ENCODE peak calls at places on chromosomes 12 and 14, in seven cellular contexts. C, S, L, N, H, I and J are unnamed samples.

GRCh38 chr14:71137536-71138235 is 230.4 kb downstream of the PCNX1 start:
- DNase-seq in N (no peak), L (no peak), I (no peak), H (peak; percentile 17), S (no peak), C (peak; percentile 2), J (no peak)

GRCh38 chr14:71705460-71705859 is 226.8 kb upstream of the RGS6 start:
- DNase-seq in N (no peak), S (no peak), I (no peak), H (no peak), C (no peak), L (peak; percentile 78), J (no peak)

GRCh38 chr14:103512701-103513611 is 9.7 kb downstream of the CKB start:
- DNase-seq in L (peak; percentile 80), S (no peak), H (no peak), C (no peak), N (no peak), I (no peak), J (no peak)

GRCh38 chr12:56119361-56119796 is 1.3 kb downstream of the ZC3H10 start:
- DNase-seq in L (peak; percentile 94), H (peak; percentile 69), I (peak; percentile 98), S (peak; percentile 95), N (peak; percentile 97), C (peak; percentile 90), J (peak; percentile 72)

GRCh38 chr12:89236748-89237428 is 115.4 kb downstream of the DUSP6 start:
- DNase-seq in S (peak; percentile 82), H (no peak), I (no peak), N (peak; percentile 64), C (no peak), L (peak; percentile 82), J (no peak)

GRCh38 chr12:44021471-44021971 is 185.6 kb downstream of the TMEM117 start:
- DNase-seq in I (no peak), S (no peak), H (no peak), C (no peak), N (no peak), L (no peak), J (no peak)

GRCh38 chr14:35414365-35414764 is 9.8 kb upstream of the NFKBIA start:
- DNase-seq in S (no peak), I (peak; percentile 64), L (peak; percentile 49), H (no peak), C (peak; percentile 49), N (no peak), J (no peak)

GRCh38 chr14:31387091-31387490 is 33.3 kb downstream of the HEATR5A start:
- DNase-seq in C (no peak), S (peak; percentile 65), N (no peak), L (no peak), I (no peak), H (no peak), J (no peak)

GRCh38 chr12:2336409-2336829 is 283.6 kb downstream of the CACNA1C start:
- DNase-seq in N (peak; percentile 98), C (no peak), S (peak; percentile 74), H (no peak), I (peak; percentile 31), L (peak; percentile 97), J (no peak)

GRCh38 chr12:12800406-12801180 is 12.6 kb upstream of the DDX47 start:
- DNase-seq in C (no peak), S (peak; percentile 80), I (no peak), N (no peak), L (peak; percentile 74), H (no peak), J (no peak)

GRCh38 chr12:130966443-130967030 is 12.8 kb downstream of the ADGRD1 start:
- DNase-seq in L (no peak), C (no peak), S (no peak), N (no peak), I (no peak), H (no peak), J (no peak)

GRCh38 chr12:46264057-46264456 is 4.8 kb downstream of the SLC38A1 start:
- DNase-seq in S (peak; percentile 94), H (no peak), N (peak; percentile 42), I (no peak), C (no peak), L (peak; percentile 73), J (no peak)

GRCh38 chr14:74281069-74281468 is 21.7 kb downstream of the ABCD4 start:
- DNase-seq in L (no peak), H (no peak), C (no peak), N (no peak), S (no peak), I (no peak), J (no peak)

GRCh38 chr14:91614187-91614586 is 104.1 kb upstream of the PPP4R3A start:
- DNase-seq in N (no peak), C (no peak), S (no peak), I (no peak), H (no peak), L (peak; percentile 6), J (no peak)

GRCh38 chr12:119301367-119301766 is 33.2 kb upstream of the CCDC60 start:
- DNase-seq in N (no peak), C (no peak), H (no peak), S (no peak), L (no peak), I (no peak), J (no peak)

GRCh38 chr14:85799668-85800067 is 269.7 kb downstream of the FLRT2 start:
- DNase-seq in S (no peak), I (peak; percentile 7), H (no peak), L (no peak), C (no peak), N (no peak), J (no peak)

GRCh38 chr12:20438307-20438779 is 70.0 kb downstream of the PDE3A start:
- DNase-seq in I (no peak), H (no peak), C (no peak), L (peak; percentile 69), S (no peak), N (peak; percentile 41), J (no peak)

GRCh38 chr14:104556256-104557021 is 23.1 kb upstream of the C14orf180 start:
- DNase-seq in N (no peak), I (no peak), C (no peak), L (no peak), H (no peak), S (no peak), J (no peak)

GRCh38 chr14:93042968-93043940 is 72.5 kb downstream of the ITPK1 start:
- DNase-seq in L (peak; percentile 63), C (no peak), S (peak; percentile 93), H (no peak), N (no peak), I (peak; percentile 68), J (no peak)

GRCh38 chr12:132208153-132208823 is 64.0 kb downstream of the NOC4L start:
- DNase-seq in C (no peak), S (no peak), N (no peak), L (no peak), H (no peak), I (no peak), J (no peak)

GRCh38 chr12:46237381-46238045 is 31.3 kb downstream of the SLC38A1 start:
- DNase-seq in L (no peak), I (no peak), H (no peak), C (no peak), N (no peak), S (no peak), J (no peak)

GRCh38 chr12:121404734-121405133 is 4.8 kb downstream of the RNF34 start:
- DNase-seq in L (no peak), I (no peak), C (no peak), S (no peak), H (no peak), N (no peak), J (no peak)

GRCh38 chr14:99686557-99687283 is 2.6 kb downstream of the CYP46A1 start:
- DNase-seq in H (peak; percentile 20), S (no peak), C (peak; percentile 14), N (no peak), I (no peak), L (no peak), J (no peak)

GRCh38 chr14:22699801-22700564 is 55.8 kb upstream of the OR6J1 start:
- DNase-seq in C (no peak), N (peak; percentile 37), H (no peak), S (peak; percentile 30), L (no peak), I (peak; percentile 90), J (no peak)
- H3K4ac ChIP-seq in C (no peak overlapping the region), N (no peak overlapping the region), H (no peak overlapping the region), S (no peak overlapping the region), L (no peak overlapping the region), I (no peak overlapping the region), J (no peak overlapping the region)

GRCh38 chr14:89844508-89844907 is 110.0 kb downstream of the EFCAB11 start:
- DNase-seq in S (peak; percentile 50), C (no peak), N (no peak), I (peak; percentile 80), H (no peak), L (peak; percentile 22), J (no peak)
- H2BK120ac ChIP-seq in S (no peak overlapping the region), C (no peak overlapping the region), N (no peak overlapping the region), I (no peak overlapping the region), H (no peak overlapping the region), L (peak overlapping the region; percentile 100), J (no peak overlapping the region)

GRCh38 chr14:54652188-54652889 is 85.4 kb downstream of the SAMD4A start:
- DNase-seq in I (peak; percentile 99), L (peak; percentile 100), S (peak; percentile 97), N (peak; percentile 100), H (no peak), C (peak; percentile 87), J (peak; percentile 53)

GRCh38 chr14:54654600-54654999 is 87.7 kb downstream of the SAMD4A start:
- DNase-seq in N (peak; percentile 71), H (no peak), I (no peak), S (no peak), L (no peak), C (no peak), J (no peak)

GRCh38 chr14:54651649-54652048 is 84.7 kb downstream of the SAMD4A start:
- DNase-seq in H (no peak), S (peak; percentile 56), I (no peak), C (no peak), L (no peak), N (no peak), J (no peak)

GRCh38 chr14:54653764-54654469 is 87.0 kb downstream of the SAMD4A start:
- DNase-seq in I (peak; percentile 67), L (peak; percentile 88), H (no peak), S (peak; percentile 87), N (peak; percentile 97), C (no peak), J (no peak)

DNA sequence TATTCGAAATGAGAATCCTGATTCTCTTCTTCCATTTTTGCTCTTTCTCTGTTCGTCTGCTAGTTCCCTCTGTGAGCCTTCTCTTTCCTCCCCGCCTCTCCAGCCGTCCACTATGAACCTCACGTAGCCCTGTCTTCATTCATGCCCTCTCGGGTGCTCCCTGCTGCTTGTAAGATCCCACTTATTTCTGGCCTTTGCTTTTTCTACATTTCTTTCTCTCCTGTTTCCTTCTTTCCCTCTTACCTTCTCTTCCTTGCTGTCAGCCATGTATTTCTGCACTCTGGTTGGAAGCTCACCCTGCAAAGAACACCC is 85.9 kb downstream of the SAMD4A start:
- DNase-seq in S (no peak), L (no peak), N (no peak), H (no peak), I (peak; percentile 42), C (no peak), J (no peak)
- H3K4me2 ChIP-seq in S (peak overlapping the region; percentile 13), L (peak overlapping the region; percentile 87), N (peak overlapping the region; percentile 59), H (peak overlapping the region; percentile 22), I (no peak overlapping the region), C (no peak overlapping the region), J (no peak overlapping the region)

DNA sequence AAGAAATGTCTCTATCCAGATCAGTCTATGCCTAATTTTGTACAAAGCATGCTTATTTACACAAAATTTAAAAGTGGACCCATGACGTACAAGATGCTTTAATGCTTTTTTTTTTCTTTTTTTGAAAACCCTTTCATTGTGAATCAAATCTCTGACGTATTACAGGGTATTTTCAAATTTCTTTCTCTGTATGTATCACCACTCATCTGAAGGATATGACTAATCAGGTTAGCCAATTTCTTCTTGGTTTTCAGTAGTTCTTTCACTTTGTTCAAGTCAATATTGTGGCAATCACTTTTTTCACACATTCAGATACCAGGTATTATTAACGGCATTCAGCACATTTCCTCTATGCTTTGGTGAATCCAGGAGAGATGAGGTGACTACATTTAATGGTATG is 685.3 kb downstream of the TRHDE start:
- DNase-seq in N (no peak), S (no peak), H (no peak), C (no peak), L (no peak), I (no peak), J (no peak)
- H3K4ac ChIP-seq in N (no peak overlapping the region), S (no peak overlapping the region), H (no peak overlapping the region), C (no peak overlapping the region), L (no peak overlapping the region), I (no peak overlapping the region), J (no peak overlapping the region)